ENCODE peak calls at places on chromosome 1, in seven cellular contexts. Q is endodermal cell; I is PC-3; D is PC-9; C is CD8-positive, alpha-beta T cell; R is psoas muscle; S is endothelial cell of umbilical vein. G is an unnamed sample. For H3K9me3, the result is how much of the 10 kb centered on the place peaks cover.

GRCh38 chr1:110106013-110106941 is 6.0 kb upstream of the UBL4B start:
- DNase-seq in Q (peak), I (peak), D (peak), C (peak), R (peak), S (peak), G (peak)

GRCh38 chr1:27016376-27016775 is 3.7 kb upstream of the TENT5B start:
- DNase-seq in Q (no peak), I (no peak), D (no peak), C (no peak), R (no peak), S (no peak), G (no peak)

GRCh38 chr1:36913523-36914060 is 120.7 kb downstream of the GRIK3 start:
- DNase-seq in Q (peak), I (no peak), D (no peak), C (no peak), R (no peak), S (no peak), G (peak)

GRCh38 chr1:171740356-171740863 is 1.5 kb downstream of the VAMP4 start:
- DNase-seq in Q (no peak), I (peak), D (no peak), C (no peak), R (no peak), S (peak), G (no peak)

GRCh38 chr1:222370911-222371717 is 176.8 kb downstream of the HHIPL2 start:
- DNase-seq in Q (no peak), I (no peak), D (peak), C (no peak), R (no peak), S (no peak), G (no peak)

GRCh38 chr1:98077691-98078090 is 156.9 kb upstream of the DPYD start:
- DNase-seq in Q (no peak), I (no peak), D (no peak), C (no peak), R (no peak), S (no peak), G (no peak)

GRCh38 chr1:5974631-5975030 is 17.6 kb downstream of the NPHP4 start:
- DNase-seq in Q (no peak), I (no peak), D (no peak), C (no peak), R (no peak), S (no peak), G (no peak)

GRCh38 chr1:51567653-51568052 is 48.6 kb upstream of the EPS15 start:
- DNase-seq in Q (no peak), I (peak), D (peak), C (no peak), R (no peak), S (peak), G (no peak)

GRCh38 chr1:198620198-198620597 is 18.6 kb upstream of the PTPRC start:
- DNase-seq in Q (no peak), I (no peak), D (no peak), C (no peak), R (no peak), S (no peak), G (no peak)
- H3K4me3 ChIP-seq in Q (no peak), I (no peak), D (no peak), C (peak), R (no peak), S (no peak), G (no peak)

GRCh38 chr1:189619682-189620332 is 857.9 kb downstream of the BRINP3 start:
- DNase-seq in Q (no peak), I (peak), D (peak), C (no peak), R (no peak), S (peak), G (no peak)

GRCh38 chr1:189620471-189620870 is 857.2 kb downstream of the BRINP3 start:
- DNase-seq in Q (no peak), I (peak), D (no peak), C (no peak), R (no peak), S (no peak), G (no peak)

GRCh38 chr1:189616893-189617292 is 860.8 kb downstream of the BRINP3 start:
- DNase-seq in Q (no peak), I (peak), D (peak), C (no peak), R (no peak), S (no peak), G (no peak)
- H3K9me3 ChIP-seq in Q (under half), I (under half), D (under half), C (under half), R (under half), S (under half), G (under half)

GRCh38 chr1:111541721-111542120 is 38.3 kb upstream of the ADORA3 start:
- DNase-seq in Q (peak), I (peak), D (peak), C (no peak), R (no peak), S (no peak), G (no peak)
- H3K4me3 ChIP-seq in Q (no peak), I (no peak), D (peak), C (no peak), R (no peak), S (no peak), G (no peak)

GRCh38 chr1:239539856-239540255 is 153.5 kb downstream of the CHRM3 start:
- DNase-seq in Q (no peak), I (no peak), D (no peak), C (no peak), R (no peak), S (no peak), G (no peak)
- H3K9me3 ChIP-seq in Q (under half), I (under half), D (under half), C (under half), R (under half), S (under half), G (under half)

DNA sequence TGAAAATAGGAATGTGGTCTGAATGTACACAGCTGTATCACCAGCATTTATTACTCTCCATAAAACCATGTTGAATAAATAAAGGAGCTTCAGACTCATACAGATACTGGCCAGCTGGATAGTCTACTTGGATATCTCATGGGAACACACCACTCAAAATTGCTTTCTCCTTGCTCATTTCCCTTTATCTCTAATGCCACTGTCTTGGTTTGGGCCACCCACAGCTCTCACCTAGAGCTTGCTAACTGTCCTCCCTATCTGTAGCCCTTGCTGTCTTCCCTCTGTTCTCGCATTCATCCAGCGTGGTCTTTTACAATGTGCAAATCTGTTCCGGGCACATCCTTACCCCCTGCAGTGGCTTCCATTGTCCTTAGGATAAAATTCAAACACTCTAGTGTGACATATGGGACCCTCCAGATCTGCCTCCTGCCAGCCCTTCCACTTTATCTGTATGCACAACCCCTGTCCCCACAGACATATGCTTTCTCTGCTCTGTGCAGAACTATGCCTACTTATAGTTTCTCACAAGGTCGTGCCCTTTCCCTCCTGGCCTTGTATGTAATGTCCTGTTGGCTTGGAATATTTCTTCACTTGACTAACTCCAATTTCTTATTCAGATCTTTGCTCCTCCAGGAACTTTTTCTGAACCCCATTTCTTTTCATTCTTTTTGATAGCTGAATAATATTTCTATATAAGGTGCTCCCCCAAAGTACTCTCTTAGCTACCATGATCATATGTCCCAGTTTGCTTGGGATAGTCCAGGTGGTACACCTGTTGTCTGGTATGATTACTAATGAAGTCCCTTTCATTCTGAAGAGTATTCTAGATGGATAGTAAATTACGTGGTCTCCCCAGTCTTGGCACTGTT is 2.9 kb downstream of the FLVCR1 start:
- DNase-seq in Q (peak), I (peak), D (no peak), C (no peak), R (no peak), S (no peak), G (no peak)
- H3K4me3 ChIP-seq in Q (peak), I (peak), D (no peak), C (no peak), R (no peak), S (no peak), G (no peak)

DNA sequence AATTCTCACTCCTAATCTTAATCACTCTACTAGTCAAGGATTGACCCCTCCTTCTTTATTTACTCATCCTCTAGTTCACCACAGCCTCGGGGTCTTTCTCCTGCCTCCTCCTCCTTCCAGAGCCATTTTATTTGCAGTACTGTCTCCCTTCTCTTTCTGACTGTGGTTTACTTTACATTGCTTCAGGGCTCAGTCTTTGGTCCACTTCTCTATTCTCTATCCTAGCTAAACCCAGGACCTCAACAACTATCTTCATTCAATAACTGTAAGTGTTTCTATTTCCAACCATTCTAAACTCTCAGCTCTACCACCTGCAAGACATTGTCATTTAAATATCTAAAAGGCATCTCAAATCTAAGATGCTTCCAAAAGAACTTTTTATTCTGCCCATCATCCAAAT is 493.8 kb downstream of the TTLL7 start:
- DNase-seq in Q (no peak), I (no peak), D (no peak), C (no peak), R (no peak), S (no peak), G (no peak)
- H3K9me3 ChIP-seq in Q (under half), I (under half), D (under half), C (under half), R (under half), S (under half), G (under half)

GRCh38 chr1:210237981-210238380 is 5.4 kb downstream of the SERTAD4 start:
- DNase-seq in Q (no peak), I (no peak), D (no peak), C (no peak), R (no peak), S (no peak), G (no peak)
- H3K4me3 ChIP-seq in Q (no peak), I (no peak), D (no peak), C (no peak), R (no peak), S (no peak), G (no peak)

DNA sequence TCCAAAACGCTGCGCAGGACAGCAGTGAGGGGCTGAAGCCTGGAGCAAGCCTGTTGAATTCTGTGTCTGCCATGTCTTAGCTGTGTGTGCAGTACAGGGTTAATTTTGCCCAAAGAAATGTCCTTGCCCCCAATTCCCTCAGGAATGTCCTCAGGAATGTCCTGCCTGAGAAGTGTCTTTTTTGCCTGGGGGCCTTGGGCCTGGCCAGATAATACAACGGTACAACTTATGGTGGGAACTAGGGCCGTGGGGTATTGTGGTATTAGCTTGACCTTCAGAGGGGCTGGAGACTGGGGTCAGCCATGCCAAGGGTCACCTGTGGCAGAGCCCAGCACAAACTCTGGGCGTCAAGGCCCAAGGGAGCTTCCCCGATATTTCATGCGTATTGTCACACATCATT is 107.7 kb downstream of the AJAP1 start:
- DNase-seq in Q (no peak), I (no peak), D (no peak), C (no peak), R (no peak), S (no peak), G (no peak)
- H3K9me3 ChIP-seq in Q (under half), I (under half), D (under half), C (under half), R (under half), S (under half), G (under half)

G was measured in WERI-Rb-1.